ENCODE peak calls at places on chromosomes 4 and X, in five cellular contexts. U is body of pancreas, E is stomach, Q is A549, O is Peyer's patch. B is an unnamed sample.

GRCh38 chr4:55125087-55125721 is at the start of gene KDR:
- DNase-seq in O (no peak), E (peak), U (no peak), Q (no peak), B (peak)

GRCh38 chr4:40719008-40719623 is 30.6 kb upstream of the NSUN7 start:
- DNase-seq in Q (peak), O (peak), U (peak), E (no peak), B (peak)

GRCh38 chr4:88134536-88135361 is 23.7 kb downstream of the ABCG2 start:
- DNase-seq in O (peak), U (no peak), E (no peak), Q (peak), B (no peak)

GRCh38 chr4:6873291-6873690 is 36.3 kb upstream of the TBC1D14 start:
- DNase-seq in E (no peak), O (no peak), U (no peak), Q (peak), B (no peak)

GRCh38 chr4:158020734-158021346 is 152.0 kb downstream of the GASK1B start:
- DNase-seq in U (no peak), E (no peak), Q (peak), O (no peak), B (no peak)

GRCh38 chrX:34275710-34276109 is 143.6 kb upstream of the FAM47A start:
- DNase-seq in E (no peak), O (no peak), Q (no peak), U (no peak), B (no peak)

GRCh38 chr4:156190606-156191005 is 236.9 kb upstream of the CTSO start:
- DNase-seq in E (no peak), O (no peak), Q (no peak), U (no peak), B (no peak)

GRCh38 chr4:24473309-24473721 is 111.0 kb downstream of the DHX15 start:
- DNase-seq in Q (peak), O (no peak), U (peak), E (no peak), B (peak)

GRCh38 chr4:91302120-91302519 is 1001.6 kb upstream of the GRID2 start:
- DNase-seq in Q (no peak), U (no peak), O (no peak), E (no peak), B (no peak)

GRCh38 chrX:65668362-65669310 is 1.2 kb downstream of the MSN start:
- DNase-seq in E (peak), Q (peak), O (peak), U (peak), B (peak)

GRCh38 chrX:131792789-131793462 is 230.2 kb upstream of the STK26 start:
- DNase-seq in E (peak), O (peak), Q (peak), U (peak), B (no peak)

GRCh38 chrX:102746134-102746584 is 25.6 kb downstream of the GPRASP3 start:
- DNase-seq in E (peak), U (peak), Q (no peak), O (peak), B (peak)

GRCh38 chrX:154020500-154021115 is 906 bp upstream of the IRAK1 start:
- DNase-seq in U (no peak), E (no peak), Q (peak), O (no peak), B (no peak)

GRCh38 chrX:154018518-154019060 is 1.1 kb downstream of the IRAK1 start:
- DNase-seq in O (no peak), Q (no peak), U (no peak), E (no peak), B (no peak)

GRCh38 chrX:154017766-154018517 is 1.8 kb downstream of the IRAK1 start:
- DNase-seq in E (no peak), U (no peak), O (no peak), Q (no peak), B (no peak)

GRCh38 chrX:154019633-154020499 is at the start of gene IRAK1:
- DNase-seq in U (peak), O (peak), E (peak), Q (peak), B (peak)

GRCh38 chrX:154019061-154019621 is 561 bp downstream of the IRAK1 start:
- DNase-seq in O (no peak), Q (no peak), E (no peak), U (no peak), B (no peak)
- TF ChIP-seq CTCF in O (no peak), Q (no peak), E (no peak), U (no peak), B (no peak)

DNA sequence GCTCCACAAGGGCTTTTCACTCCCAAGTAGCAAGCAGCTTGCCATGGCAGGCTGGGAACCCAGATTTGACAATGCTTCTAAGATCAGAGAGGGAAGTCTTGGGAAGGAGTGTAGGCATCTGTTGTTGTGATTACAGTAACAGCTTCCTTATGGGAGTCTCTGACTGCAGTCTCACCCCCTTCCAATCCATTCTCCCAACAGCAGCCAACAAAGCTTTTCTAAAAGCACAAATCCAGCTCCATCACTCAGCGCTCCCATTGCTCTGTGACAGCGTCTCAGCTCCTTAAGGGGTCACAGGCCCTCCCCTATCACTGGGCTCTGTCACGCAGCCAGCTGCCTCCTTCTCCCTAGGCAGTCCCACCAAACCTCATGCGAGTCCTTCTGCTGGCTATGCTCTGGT is 7.1 kb downstream of the IGFBP7 start:
- DNase-seq in Q (no peak), O (no peak), U (no peak), E (no peak), B (no peak)
- H3K4me3 ChIP-seq in Q (no peak), O (no peak), U (no peak), E (no peak), B (no peak)

GRCh38 chr4:26317766-26318165 is 3.0 kb upstream of the RBPJ start:
- DNase-seq in O (no peak), Q (no peak), U (no peak), E (no peak), B (no peak)

GRCh38 chr4:26321326-26322276 is 787 bp downstream of the RBPJ start:
- DNase-seq in E (no peak), U (no peak), O (peak), Q (peak), B (peak)

GRCh38 chr4:26320453-26321325 is at the start of gene RBPJ:
- DNase-seq in Q (peak), E (peak), U (peak), O (peak), B (peak)

GRCh38 chr4:26320159-26320452 is 708 bp upstream of the RBPJ start:
- DNase-seq in O (no peak), U (no peak), E (no peak), Q (no peak), B (no peak)

DNA sequence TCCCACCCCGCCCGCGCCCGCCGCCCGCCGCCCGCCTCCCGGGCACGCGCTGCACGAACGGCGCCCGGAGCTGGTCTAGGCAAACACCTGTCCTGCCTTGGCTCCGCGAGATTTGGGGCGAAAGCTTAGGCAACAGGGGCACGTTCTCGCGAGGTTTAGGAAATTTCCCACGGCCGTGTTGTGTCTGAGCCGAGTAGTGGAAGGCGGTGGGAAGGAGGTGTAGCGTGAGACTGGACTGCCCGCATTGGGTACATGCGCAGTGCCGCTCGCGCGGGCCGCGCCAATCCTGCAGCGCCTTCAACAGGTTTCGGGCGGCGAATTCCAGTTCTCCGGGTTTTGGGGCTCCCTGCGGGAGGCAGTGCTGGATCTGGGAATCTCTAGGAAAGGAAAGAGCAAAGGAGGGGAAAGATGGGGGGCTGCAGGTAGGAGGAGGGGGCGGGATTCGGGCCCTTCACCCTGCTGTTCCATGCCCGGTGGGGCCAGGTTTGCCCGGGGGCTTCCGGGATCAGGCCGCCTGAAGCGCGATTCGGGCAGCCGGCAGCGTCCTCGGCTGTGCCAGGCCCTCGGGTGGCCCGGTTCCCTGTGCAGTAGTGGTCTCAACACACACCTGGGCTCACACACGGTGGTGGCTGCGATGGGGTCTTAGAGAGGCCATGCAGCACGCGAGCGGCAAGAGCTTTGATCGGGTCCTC is 1.2 kb upstream of the RBPJ start:
- DNase-seq in E (peak), O (peak), U (peak), Q (peak), B (peak)
- TF ChIP-seq POLR2A in E (no peak), O (peak), U (peak), Q (no peak), B (no peak)

GRCh38 chr4:111632752-111633151 is 512.5 kb upstream of the FAM241A start:
- DNase-seq in U (no peak), O (no peak), Q (no peak), E (no peak), B (no peak)

GRCh38 chr4:111628437-111628836 is 516.8 kb upstream of the FAM241A start:
- DNase-seq in Q (no peak), E (no peak), U (no peak), O (no peak), B (peak)

GRCh38 chr4:111633663-111634266 is 511.5 kb upstream of the FAM241A start:
- DNase-seq in U (no peak), O (no peak), Q (no peak), E (no peak), B (no peak)

GRCh38 chr4:111631157-111631999 is 513.9 kb upstream of the FAM241A start:
- DNase-seq in U (no peak), O (no peak), Q (no peak), E (no peak), B (no peak)

GRCh38 chr4:111630705-111631104 is 514.5 kb upstream of the FAM241A start:
- DNase-seq in E (no peak), U (no peak), O (no peak), Q (no peak), B (no peak)
- TF ChIP-seq CTCF in E (no peak), U (no peak), O (no peak), Q (peak), B (peak)

GRCh38 chrX:55056820-55057690 is 17.8 kb upstream of the PAGE2B start:
- DNase-seq in Q (no peak), U (no peak), E (no peak), O (no peak), B (no peak)
- H3K4me3 ChIP-seq in Q (no peak), U (no peak), E (peak), O (no peak), B (no peak)

B was measured in thyroid gland.